ENCODE peak calls at places on chromosomes 5 and 9, in nine cellular contexts. L is SW 1271; N is NCI-H510A; G is activated T-cell treated with anti-CD3 and anti-CD28 coated beads for 4 hours; S is CD4-positive, alpha-beta memory T cell; J is stimulated activated CD8-positive, alpha-beta memory T cell treated with anti-CD3 and anti-CD28 coated beads, Interleukin-2, amount 100 ng/mL, for 48 hours; T is fibroblast of mammary gland; W is T-helper 2 cell; Z is C1 segment of cervical spinal cord. R is an unnamed sample.

GRCh38 chr9:738209-738915 is 103.1 kb upstream of the DMRT1 start:
- DNase-seq in G (no peak), N (no peak), J (no peak), Z (no peak), S (no peak), W (no peak), T (peak; percentile 95), L (no peak), R (no peak)

GRCh38 chr9:37300620-37301368 is 121.7 kb upstream of the GRHPR start:
- DNase-seq in N (no peak), T (peak; percentile 49), Z (no peak), J (no peak), L (no peak), W (no peak), G (no peak), S (no peak), R (no peak)

GRCh38 chr9:77163889-77164288 is 13.4 kb upstream of the VPS13A start:
- DNase-seq in Z (no peak), N (no peak), S (no peak), T (peak; percentile 81), J (no peak), G (no peak), L (no peak), W (no peak), R (no peak)

GRCh38 chr5:87433945-87434344 is 21.2 kb upstream of the CCNH start:
- DNase-seq in S (no peak), W (no peak), L (no peak), Z (no peak), N (no peak), T (no peak), J (no peak), G (no peak), R (no peak)

GRCh38 chr5:146717951-146718350 is 160.6 kb downstream of the PPP2R2B start:
- DNase-seq in Z (no peak), L (no peak), S (no peak), N (no peak), J (no peak), T (no peak), G (no peak), W (no peak), R (no peak)

GRCh38 chr5:100902406-100903035 is 561 bp downstream of the ST8SIA4 start:
- DNase-seq in T (no peak), W (no peak), Z (no peak), G (no peak), L (no peak), J (no peak), N (no peak), S (peak; percentile 67), R (no peak)

GRCh38 chr9:92610470-92611420 is 59.2 kb downstream of the IPPK start:
- DNase-seq in T (peak; percentile 60), L (no peak), W (no peak), Z (no peak), S (no peak), N (no peak), J (no peak), G (no peak), R (no peak)

GRCh38 chr9:91681461-91682305 is 258.1 kb upstream of the NFIL3 start:
- DNase-seq in G (peak; percentile 38), L (no peak), T (peak; percentile 65), S (peak; percentile 46), J (peak; percentile 60), Z (peak; percentile 5), N (peak; percentile 35), W (peak; percentile 29), R (no peak)

GRCh38 chr5:174895360-174895759 is 171.0 kb downstream of the MSX2 start:
- DNase-seq in W (no peak), Z (no peak), J (no peak), N (no peak), S (no peak), L (no peak), G (no peak), T (no peak), R (no peak)

GRCh38 chr9:136671646-136672430 is 9.1 kb downstream of the EGFL7 start:
- DNase-seq in L (peak; percentile 29), N (no peak), G (peak; percentile 36), W (peak; percentile 22), Z (no peak), S (no peak), J (peak; percentile 38), T (no peak), R (peak; percentile 19)

GRCh38 chr5:116084231-116084630 is 594 bp upstream of the COMMD10 start:
- DNase-seq in G (no peak), J (no peak), Z (no peak), S (peak; percentile 52), L (no peak), W (no peak), T (peak; percentile 35), N (peak; percentile 0), R (peak; percentile 7)

GRCh38 chr5:53815471-53815870 is 255.0 kb downstream of the NDUFS4 start:
- DNase-seq in G (no peak), S (no peak), N (no peak), Z (no peak), W (no peak), J (no peak), T (no peak), L (no peak), R (no peak)

GRCh38 chr9:134165357-134166315 is 1.3 kb upstream of the RNU6ATAC start:
- DNase-seq in J (no peak), T (peak; percentile 54), Z (no peak), S (peak; percentile 64), N (no peak), G (peak; percentile 24), W (peak; percentile 36), L (no peak), R (no peak)

GRCh38 chr9:136526625-136527066 is 19.2 kb downstream of the NOTCH1 start:
- DNase-seq in S (no peak), W (no peak), G (no peak), N (peak; percentile 51), Z (peak; percentile 44), L (no peak), J (no peak), T (no peak), R (no peak)

GRCh38 chr9:125747765-125748510 is 765 bp downstream of the PBX3 start:
- DNase-seq in N (no peak), Z (peak; percentile 27), T (no peak), G (no peak), J (peak; percentile 8), S (peak; percentile 46), W (peak; percentile 11), L (no peak), R (peak; percentile 9)

GRCh38 chr5:37005252-37005651 is 128.7 kb downstream of the NIPBL start:
- DNase-seq in G (no peak), L (no peak), J (no peak), Z (no peak), S (no peak), T (peak; percentile 37), W (no peak), N (no peak), R (no peak)

GRCh38 chr5:167723254-167723871 is 568.1 kb upstream of the WWC1 start:
- DNase-seq in L (peak; percentile 81), T (peak; percentile 79), Z (peak; percentile 37), G (peak; percentile 27), J (peak; percentile 43), N (no peak), S (peak; percentile 41), W (peak; percentile 18), R (peak; percentile 28)

GRCh38 chr5:160539431-160539830 is 117.8 kb downstream of the PTTG1 start:
- DNase-seq in G (no peak), Z (no peak), S (no peak), J (peak; percentile 58), L (no peak), W (no peak), T (no peak), N (no peak), R (no peak)

GRCh38 chr9:134595014-134595413 is 46.6 kb upstream of the COL5A1 start:
- DNase-seq in T (no peak), G (no peak), S (no peak), J (no peak), W (no peak), Z (no peak), L (no peak), N (no peak), R (no peak)

GRCh38 chr9:79598562-79599345 is 27.0 kb downstream of the TLE4 start:
- DNase-seq in G (no peak), Z (no peak), L (no peak), N (no peak), T (no peak), S (no peak), J (no peak), W (no peak), R (no peak)

R was measured in NCI-H2171.